ENCODE peak calls at places on chromosome 4, in six cellular contexts. C, U, A, K, I and F are unnamed samples.

GRCh38 chr4:16783119-16783518 is 115.3 kb downstream of the LDB2 start:
- DNase-seq in C (no peak), U (no peak), A (no peak), K (peak; percentile 62), I (no peak), F (no peak)

GRCh38 chr4:22029803-22030202 is 81.2 kb upstream of the KCNIP4 start:
- DNase-seq in C (no peak), U (no peak), A (no peak), K (no peak), I (no peak), F (no peak)

GRCh38 chr4:185742766-185743165 is 69.2 kb downstream of the SORBS2 start:
- DNase-seq in C (no peak), U (no peak), A (no peak), K (no peak), I (peak; percentile 14), F (no peak)

GRCh38 chr4:88291003-88291402 is 6.6 kb upstream of the PPM1K start:
- DNase-seq in C (no peak), U (no peak), A (no peak), K (no peak), I (no peak), F (no peak)

GRCh38 chr4:145278341-145279121 is 98.1 kb upstream of the OTUD4 start:
- DNase-seq in C (peak; percentile 31), U (no peak), A (no peak), K (peak; percentile 69), I (no peak), F (no peak)

GRCh38 chr4:25058796-25059195 is 28.1 kb upstream of the LGI2 start:
- DNase-seq in C (no peak), U (no peak), A (no peak), K (no peak), I (no peak), F (no peak)

GRCh38 chr4:124288706-124289486 is 423.6 kb downstream of the ANKRD50 start:
- DNase-seq in C (no peak), U (no peak), A (no peak), K (no peak), I (no peak), F (no peak)

GRCh38 chr4:3207531-3208037 is 41.4 kb upstream of the MSANTD1 start:
- DNase-seq in C (peak; percentile 77), U (peak; percentile 65), A (no peak), K (peak; percentile 88), I (no peak), F (no peak)

GRCh38 chr4:109614015-109614414 is 54.0 kb downstream of the MCUB start:
- DNase-seq in C (no peak), U (no peak), A (no peak), K (no peak), I (no peak), F (no peak)

GRCh38 chr4:48906283-48907173 is at the start of gene OCIAD2:
- DNase-seq in C (peak; percentile 31), U (no peak), A (peak; percentile 45), K (peak; percentile 70), I (peak; percentile 39), F (peak; percentile 91)

GRCh38 chr4:173005912-173006633 is 162.5 kb upstream of the GALNT7 start:
- DNase-seq in C (no peak), U (no peak), A (no peak), K (no peak), I (no peak), F (no peak)

GRCh38 chr4:145179201-145179860 is 1.1 kb downstream of the OTUD4 start:
- DNase-seq in C (peak; percentile 44), U (peak; percentile 56), A (peak; percentile 80), K (peak; percentile 69), I (no peak), F (peak; percentile 88)

GRCh38 chr4:147110968-147111367 is 165.3 kb upstream of the TTC29 start:
- DNase-seq in C (peak; percentile 18), U (peak; percentile 12), A (no peak), K (peak; percentile 5), I (no peak), F (no peak)

GRCh38 chr4:38610844-38611550 is 53.0 kb upstream of the KLF3 start:
- DNase-seq in C (no peak), U (no peak), A (no peak), K (no peak), I (no peak), F (no peak)

GRCh38 chr4:5385741-5386251 is 322.6 kb downstream of the EVC2 start:
- DNase-seq in C (no peak), U (no peak), A (no peak), K (no peak), I (no peak), F (no peak)

GRCh38 chr4:73984736-73985527 is 3.1 kb downstream of the PPBP start:
- DNase-seq in C (no peak), U (peak; percentile 47), A (no peak), K (no peak), I (no peak), F (no peak)

GRCh38 chr4:10072420-10073017 is 44.1 kb downstream of the WDR1 start:
- DNase-seq in C (no peak), U (no peak), A (no peak), K (no peak), I (no peak), F (no peak)

GRCh38 chr4:10074076-10074766 is 42.4 kb downstream of the WDR1 start:
- DNase-seq in C (no peak), U (no peak), A (no peak), K (no peak), I (no peak), F (no peak)

GRCh38 chr4:10075953-10076391 is 40.6 kb downstream of the WDR1 start:
- DNase-seq in C (no peak), U (no peak), A (peak; percentile 16), K (no peak), I (no peak), F (no peak)

GRCh38 chr4:10075158-10075863 is 41.3 kb downstream of the WDR1 start:
- DNase-seq in C (no peak), U (no peak), A (peak; percentile 13), K (no peak), I (no peak), F (no peak)

GRCh38 chr4:10074767-10075105 is 41.9 kb downstream of the WDR1 start:
- DNase-seq in C (peak; percentile 61), U (peak; percentile 47), A (peak; percentile 13), K (peak; percentile 53), I (no peak), F (peak; percentile 24)
- TF ChIP-seq CTCF in C (peak; percentile 66), U (peak; percentile 57), A (peak; percentile 41), K (peak; percentile 61), I (peak; percentile 65), F (peak; percentile 51)

DNA sequence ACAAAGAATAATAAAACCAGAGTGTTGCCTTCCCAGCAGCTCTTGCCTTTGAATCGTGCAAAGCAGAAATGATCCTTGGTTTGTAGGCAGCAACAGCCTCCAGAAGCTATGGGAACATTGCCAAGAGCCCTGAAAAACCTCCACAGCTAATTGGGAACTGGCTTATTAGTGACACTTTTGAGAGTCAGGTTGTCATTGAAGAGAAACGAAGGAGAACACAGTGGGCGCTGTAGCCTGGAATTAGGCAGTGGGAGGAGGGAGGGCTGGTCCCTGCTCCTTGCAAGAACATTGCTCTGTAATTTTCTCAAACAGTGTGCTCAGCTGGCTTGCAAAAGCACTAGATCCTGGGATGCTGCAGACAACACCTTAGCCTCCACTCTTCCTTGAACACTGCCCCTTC is 331.5 kb upstream of the EMCN start:
- DNase-seq in C (no peak), U (no peak), A (no peak), K (no peak), I (no peak), F (no peak)
- TF ChIP-seq CTCF in C (no peak), U (no peak), A (no peak), K (no peak), I (no peak), F (no peak)

GRCh38 chr4:26326791-26327190 is 6.0 kb downstream of the RBPJ start:
- DNase-seq in C (peak; percentile 96), U (peak; percentile 95), A (no peak), K (no peak), I (peak; percentile 76), F (no peak)

GRCh38 chr4:26321326-26322276 is 787 bp downstream of the RBPJ start:
- DNase-seq in C (peak; percentile 27), U (no peak), A (peak; percentile 25), K (peak; percentile 41), I (no peak), F (peak; percentile 54)

GRCh38 chr4:26322349-26322748 is 1.5 kb downstream of the RBPJ start:
- DNase-seq in C (no peak), U (no peak), A (no peak), K (no peak), I (no peak), F (no peak)

GRCh38 chr4:26323807-26324206 is 3.0 kb downstream of the RBPJ start:
- DNase-seq in C (peak; percentile 48), U (no peak), A (no peak), K (peak; percentile 73), I (no peak), F (no peak)

GRCh38 chr4:26325191-26325590 is 4.4 kb downstream of the RBPJ start:
- DNase-seq in C (peak; percentile 59), U (no peak), A (no peak), K (no peak), I (no peak), F (peak; percentile 36)
- TF ChIP-seq CTCF in C (peak; percentile 67), U (peak; percentile 66), A (no peak), K (no peak), I (peak; percentile 58), F (peak; percentile 63)

DNA sequence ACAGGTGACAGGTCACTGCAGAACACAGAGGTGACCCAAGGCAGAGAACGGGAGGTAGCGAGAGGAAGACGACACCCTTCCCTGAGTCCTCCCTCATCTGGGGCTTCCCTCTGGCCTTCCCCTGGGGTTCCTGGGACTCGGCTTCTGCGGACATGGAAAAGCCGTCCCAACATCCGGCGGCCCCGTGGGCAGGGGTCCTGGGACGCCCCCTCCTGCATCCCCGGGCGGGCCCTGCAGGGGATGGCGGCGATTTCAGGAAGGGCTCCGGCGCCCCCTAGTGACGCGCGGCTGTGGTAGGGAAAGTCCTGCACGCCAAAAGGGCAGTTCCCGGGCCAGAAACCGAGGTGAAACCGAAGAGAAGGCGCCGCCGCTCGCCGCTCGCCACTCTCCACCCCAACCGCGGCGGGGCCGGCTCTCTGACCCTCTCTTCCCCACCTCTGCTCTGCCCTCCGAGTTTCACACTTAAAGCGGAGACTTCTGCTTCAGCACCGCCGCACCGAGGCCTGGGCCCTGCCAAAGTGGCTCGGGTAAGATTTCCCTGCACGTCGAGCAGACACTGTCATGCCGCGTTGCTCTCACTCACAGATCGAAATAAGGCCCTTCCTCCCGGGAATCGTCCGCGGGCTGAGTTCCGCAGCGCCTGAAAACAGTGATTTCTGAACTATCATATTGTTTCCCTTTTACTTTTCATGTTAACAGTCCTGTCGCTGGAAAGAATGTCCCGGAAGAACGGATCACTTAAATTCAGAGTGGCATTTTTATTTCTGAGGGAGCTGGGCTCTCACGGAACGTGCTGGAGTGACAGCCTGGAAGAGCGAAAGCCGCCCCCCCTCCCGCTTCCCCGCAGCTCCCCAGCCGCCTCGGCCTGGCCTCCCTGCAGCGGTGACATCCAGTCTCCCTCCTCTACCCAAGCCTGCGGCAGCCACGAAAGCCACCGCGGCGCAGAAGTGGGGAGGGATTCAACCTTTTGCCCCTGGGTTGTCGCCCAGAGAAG is 110.6 kb downstream of the DCTD start:
- DNase-seq in C (peak; percentile 62), U (peak; percentile 47), A (peak; percentile 78), K (peak; percentile 79), I (peak; percentile 5), F (peak; percentile 73)
- TF ChIP-seq CTCF in C (peak; percentile 72), U (peak; percentile 89), A (peak; percentile 91), K (peak; percentile 86), I (peak; percentile 95), F (peak; percentile 84)